ENCODE peak calls at places on chromosomes 7 and 10, in four cellular contexts. One of them, this sample, is unnamed.
A peak's percentile ranks its signal among the peaks of the same experiment; 100 is the strongest.

GRCh38 chr10:86655173-86655540 is 810 bp downstream of the OPN4 start:
- DNase-seq in cerebellar cortex: no peak
- DNase-seq in midbrain: no peak
- DNase-seq in smooth muscle cell of the brain vasculature: no peak
- DNase-seq in this sample: no peak

GRCh38 chr10:7945025-7945424 is 109.5 kb upstream of the GATA3 start:
- DNase-seq in cerebellar cortex: no peak
- DNase-seq in midbrain: no peak
- DNase-seq in smooth muscle cell of the brain vasculature: no peak
- DNase-seq in this sample: peak; percentile 19

GRCh38 chr7:155741805-155742204 is 70.5 kb downstream of the SHH start:
- DNase-seq in cerebellar cortex: no peak
- DNase-seq in midbrain: no peak
- DNase-seq in smooth muscle cell of the brain vasculature: no peak
- DNase-seq in this sample: no peak

GRCh38 chr10:104123397-104123796 is 1.4 kb downstream of the SFR1 start:
- DNase-seq in cerebellar cortex: peak; percentile 40
- DNase-seq in midbrain: peak; percentile 40
- DNase-seq in smooth muscle cell of the brain vasculature: no peak
- DNase-seq in this sample: peak; percentile 19

GRCh38 chr7:29783671-29784070 is 22.6 kb upstream of the WIPF3 start:
- DNase-seq in cerebellar cortex: no peak
- DNase-seq in midbrain: no peak
- DNase-seq in smooth muscle cell of the brain vasculature: no peak
- DNase-seq in this sample: no peak

GRCh38 chr7:132161231-132161915 is 414.9 kb downstream of the PLXNA4 start:
- DNase-seq in cerebellar cortex: peak; percentile 44
- DNase-seq in midbrain: peak; percentile 9
- DNase-seq in smooth muscle cell of the brain vasculature: no peak
- DNase-seq in this sample: peak; percentile 34

GRCh38 chr7:139153832-139154231 is 44.3 kb upstream of the ZC3HAV1 start:
- DNase-seq in cerebellar cortex: no peak
- DNase-seq in midbrain: no peak
- DNase-seq in smooth muscle cell of the brain vasculature: no peak
- DNase-seq in this sample: no peak

GRCh38 chr10:131920693-131921092 is 19.9 kb downstream of the PPP2R2D start:
- DNase-seq in cerebellar cortex: no peak
- DNase-seq in midbrain: no peak
- DNase-seq in smooth muscle cell of the brain vasculature: no peak
- DNase-seq in this sample: no peak

GRCh38 chr10:59240581-59241183 is 64.2 kb downstream of the PHYHIPL start:
- DNase-seq in cerebellar cortex: peak; percentile 63
- DNase-seq in midbrain: peak; percentile 50
- DNase-seq in smooth muscle cell of the brain vasculature: peak; percentile 18
- DNase-seq in this sample: peak; percentile 45

GRCh38 chr10:3482200-3482993 is 302.6 kb downstream of the KLF6 start:
- DNase-seq in cerebellar cortex: no peak
- DNase-seq in midbrain: no peak
- DNase-seq in smooth muscle cell of the brain vasculature: no peak
- DNase-seq in this sample: no peak

GRCh38 chr7:80150621-80151273 is 16.1 kb downstream of the GNAI1 start:
- DNase-seq in cerebellar cortex: no peak
- DNase-seq in midbrain: no peak
- DNase-seq in smooth muscle cell of the brain vasculature: no peak
- DNase-seq in this sample: no peak

GRCh38 chr10:78805176-78805575 is 263.6 kb upstream of the ZMIZ1 start:
- DNase-seq in cerebellar cortex: no peak
- DNase-seq in midbrain: no peak
- DNase-seq in smooth muscle cell of the brain vasculature: peak; percentile 69
- DNase-seq in this sample: no peak

GRCh38 chr10:49116509-49117365 is 1.4 kb upstream of the VSTM4 start:
- DNase-seq in cerebellar cortex: no peak
- DNase-seq in midbrain: no peak
- DNase-seq in smooth muscle cell of the brain vasculature: no peak
- DNase-seq in this sample: no peak

GRCh38 chr7:129146237-129146979 is 1.9 kb downstream of the TSPAN33 start:
- DNase-seq in cerebellar cortex: no peak
- DNase-seq in midbrain: no peak
- DNase-seq in smooth muscle cell of the brain vasculature: no peak
- DNase-seq in this sample: no peak

GRCh38 chr7:104643587-104644217 is 315.3 kb downstream of the LHFPL3 start:
- DNase-seq in cerebellar cortex: peak; percentile 14
- DNase-seq in midbrain: no peak
- DNase-seq in smooth muscle cell of the brain vasculature: peak; percentile 1
- DNase-seq in this sample: no peak

GRCh38 chr7:132394283-132395003 is 181.8 kb downstream of the PLXNA4 start:
- DNase-seq in cerebellar cortex: peak; percentile 6
- DNase-seq in midbrain: no peak
- DNase-seq in smooth muscle cell of the brain vasculature: no peak
- DNase-seq in this sample: no peak

GRCh38 chr10:77160679-77161078 is 476.9 kb downstream of the KCNMA1 start:
- DNase-seq in cerebellar cortex: no peak
- DNase-seq in midbrain: no peak
- DNase-seq in smooth muscle cell of the brain vasculature: no peak
- DNase-seq in this sample: no peak

GRCh38 chr10:128147669-128148068 is 21.4 kb upstream of the MKI67 start:
- DNase-seq in cerebellar cortex: no peak
- DNase-seq in midbrain: no peak
- DNase-seq in smooth muscle cell of the brain vasculature: no peak
- DNase-seq in this sample: no peak

GRCh38 chr10:110305767-110306451 is 1.2 kb upstream of the SMNDC1 start:
- DNase-seq in cerebellar cortex: peak; percentile 91
- DNase-seq in midbrain: peak; percentile 19
- DNase-seq in smooth muscle cell of the brain vasculature: no peak
- DNase-seq in this sample: peak; percentile 72

GRCh38 chr10:3528271-3528670 is 256.7 kb downstream of the KLF6 start:
- DNase-seq in cerebellar cortex: no peak
- DNase-seq in midbrain: no peak
- DNase-seq in smooth muscle cell of the brain vasculature: no peak
- DNase-seq in this sample: no peak

GRCh38 chr10:102119417-102120141 is 589 bp downstream of the LDB1 start:
- DNase-seq in cerebellar cortex: peak; percentile 86
- DNase-seq in midbrain: peak; percentile 25
- DNase-seq in smooth muscle cell of the brain vasculature: no peak
- DNase-seq in this sample: peak; percentile 82

GRCh38 chr7:115019882-115020605 is 98.2 kb downstream of the MDFIC start:
- DNase-seq in cerebellar cortex: no peak
- DNase-seq in midbrain: no peak
- DNase-seq in smooth muscle cell of the brain vasculature: no peak
- DNase-seq in this sample: no peak

GRCh38 chr7:101792051-101792651 is 25.3 kb upstream of the CUX1 start:
- DNase-seq in cerebellar cortex: no peak
- DNase-seq in midbrain: no peak
- DNase-seq in smooth muscle cell of the brain vasculature: no peak
- DNase-seq in this sample: no peak

GRCh38 chr7:19248681-19249080 is 103.5 kb upstream of the FERD3L start:
- DNase-seq in cerebellar cortex: no peak
- DNase-seq in midbrain: no peak
- DNase-seq in smooth muscle cell of the brain vasculature: no peak
- DNase-seq in this sample: no peak

GRCh38 chr10:7787150-7787856 is 490 bp downstream of the KIN start:
- DNase-seq in cerebellar cortex: no peak
- DNase-seq in midbrain: no peak
- DNase-seq in smooth muscle cell of the brain vasculature: no peak
- DNase-seq in this sample: no peak

GRCh38 chr10:24357344-24358021 is 148.5 kb downstream of the KIAA1217 start:
- DNase-seq in cerebellar cortex: no peak
- DNase-seq in midbrain: no peak
- DNase-seq in smooth muscle cell of the brain vasculature: no peak
- DNase-seq in this sample: no peak

This sample was measured in cerebellum.